ENCODE peak calls at places on chromosomes 5 and 9, in four cellular contexts. O is H1, V is WTC11, C is endothelial cell of umbilical vein. S is an unnamed sample.

GRCh38 chr5:140018920-140019644 is 24.0 kb downstream of the NRG2 start:
- DNase-seq in O (no peak), V (no peak), C (no peak), S (no peak)

GRCh38 chr9:71772726-71773125 is 4.4 kb upstream of the CEMIP2 start:
- DNase-seq in O (no peak), V (no peak), C (no peak), S (no peak)

GRCh38 chr9:113056191-113057106 is at the start of gene ZFP37:
- DNase-seq in O (peak), V (peak), C (peak), S (peak)

GRCh38 chr5:58016329-58016728 is 443.6 kb downstream of the PLK2 start:
- DNase-seq in O (no peak), V (no peak), C (no peak), S (peak)

GRCh38 chr5:5139358-5140050 is 626 bp upstream of the ADAMTS16 start:
- DNase-seq in O (no peak), V (no peak), C (no peak), S (no peak)

GRCh38 chr5:74042559-74043357 is 416.8 kb downstream of the ARHGEF28 start:
- DNase-seq in O (no peak), V (no peak), C (no peak), S (peak)

GRCh38 chr5:178353461-178353860 is 120.9 kb upstream of the PHYKPL start:
- DNase-seq in O (no peak), V (no peak), C (no peak), S (no peak)

GRCh38 chr5:67379761-67380160 is 183.2 kb upstream of the CD180 start:
- DNase-seq in O (no peak), V (no peak), C (no peak), S (no peak)

GRCh38 chr5:39689919-39690318 is 265.1 kb upstream of the DAB2 start:
- DNase-seq in O (no peak), V (no peak), C (no peak), S (no peak)

GRCh38 chr9:14880951-14881465 is 29.2 kb downstream of the FREM1 start:
- DNase-seq in O (no peak), V (no peak), C (no peak), S (no peak)

GRCh38 chr9:106486685-106487084 is 376.3 kb upstream of the ZNF462 start:
- DNase-seq in O (no peak), V (no peak), C (no peak), S (no peak)

GRCh38 chr5:31470608-31471007 is 61.3 kb downstream of the DROSHA start:
- DNase-seq in O (no peak), V (no peak), C (peak), S (no peak)

GRCh38 chr5:142015781-142016533 is 3.1 kb upstream of the GNPDA1 start:
- DNase-seq in O (no peak), V (no peak), C (peak), S (no peak)

DNA sequence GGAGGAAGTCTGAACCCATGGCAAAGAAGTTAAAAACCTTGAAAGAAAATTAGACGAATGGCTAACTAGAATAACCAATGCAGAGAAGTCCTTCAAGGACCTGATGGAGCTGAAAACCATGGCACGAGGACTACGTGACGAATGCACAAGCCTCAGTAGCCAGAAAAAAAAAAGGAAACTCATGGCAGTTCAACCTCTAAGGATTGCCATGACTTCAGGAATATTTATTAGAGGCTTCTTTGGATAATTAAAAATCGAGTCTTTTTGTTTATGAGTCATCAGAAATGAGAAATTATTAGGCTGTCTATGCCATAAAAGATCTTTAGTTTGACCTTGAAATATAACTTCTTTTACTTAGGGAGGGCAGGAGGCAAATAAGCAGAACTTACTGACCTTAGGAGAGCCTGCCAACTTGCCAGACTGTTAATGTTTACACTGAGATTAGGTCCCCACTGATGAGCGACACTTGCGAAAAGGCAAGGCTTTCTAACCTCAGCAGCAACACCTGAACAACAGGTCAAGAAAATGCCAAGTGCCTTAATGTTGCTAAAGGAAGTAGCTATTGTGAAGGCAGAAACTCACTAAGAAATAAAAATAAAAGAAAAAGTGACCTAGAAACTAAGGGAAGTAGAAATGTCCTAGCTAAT is 55.2 kb upstream of the TUSC1 start:
- DNase-seq in O (no peak), V (no peak), C (no peak), S (no peak)
- TF ChIP-seq JUN in O (no peak), V (no peak), C (no peak), S (no peak)

GRCh38 chr9:38281917-38282316 is 110.6 kb upstream of the ALDH1B1 start:
- DNase-seq in O (no peak), V (no peak), C (no peak), S (no peak)
- TF ChIP-seq JUN in O (no peak), V (no peak), C (no peak), S (no peak)

GRCh38 chr9:95266649-95267048 is 50.9 kb downstream of the FANCC start:
- DNase-seq in O (no peak), V (no peak), C (no peak), S (no peak)

GRCh38 chr9:95265960-95266359 is 51.5 kb downstream of the FANCC start:
- DNase-seq in O (no peak), V (no peak), C (no peak), S (no peak)

GRCh38 chr9:95261890-95262289 is 55.6 kb downstream of the FANCC start:
- DNase-seq in O (no peak), V (no peak), C (no peak), S (no peak)

GRCh38 chr9:95268681-95269080 is 48.8 kb downstream of the FANCC start:
- DNase-seq in O (no peak), V (peak), C (peak), S (peak)

GRCh38 chr9:95264954-95265615 is 52.4 kb downstream of the FANCC start:
- DNase-seq in O (no peak), V (no peak), C (peak), S (no peak)
- TF ChIP-seq JUN in O (no peak), V (no peak), C (no peak), S (no peak)

DNA sequence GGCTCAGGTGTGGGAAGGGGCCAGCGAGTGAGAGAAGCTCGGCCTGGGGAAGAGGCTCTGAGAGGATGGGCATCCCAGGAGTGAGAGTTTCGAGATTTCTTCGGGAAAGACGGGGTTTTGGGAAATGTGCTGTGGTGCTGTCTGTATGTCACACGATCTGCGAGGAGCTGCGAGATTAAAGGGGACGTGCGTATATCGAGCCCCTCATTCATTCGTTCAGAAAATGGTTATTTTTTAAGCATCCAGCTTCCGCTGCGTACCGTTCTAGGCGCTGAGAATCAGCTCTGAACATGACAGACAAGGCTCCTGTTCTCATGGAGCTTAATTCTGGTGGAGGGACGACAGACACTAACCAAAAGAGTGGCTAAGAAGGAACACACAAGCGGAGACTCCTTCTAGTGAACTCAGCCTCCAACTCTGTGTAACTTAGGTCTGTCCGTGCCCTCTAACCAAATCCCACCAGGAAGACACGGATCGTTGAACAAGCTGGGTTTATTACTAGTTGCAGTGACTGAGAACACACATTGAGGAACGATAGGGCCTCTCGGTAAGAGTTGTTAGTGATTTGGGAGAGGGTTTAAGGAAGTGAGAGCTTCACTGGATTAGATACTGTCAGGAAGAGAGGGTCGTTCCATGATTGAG is 836 bp upstream of the FBXW11 start:
- DNase-seq in O (no peak), V (no peak), C (no peak), S (no peak)
- TF ChIP-seq JUN in O (no peak), V (no peak), C (no peak), S (no peak)

DNA sequence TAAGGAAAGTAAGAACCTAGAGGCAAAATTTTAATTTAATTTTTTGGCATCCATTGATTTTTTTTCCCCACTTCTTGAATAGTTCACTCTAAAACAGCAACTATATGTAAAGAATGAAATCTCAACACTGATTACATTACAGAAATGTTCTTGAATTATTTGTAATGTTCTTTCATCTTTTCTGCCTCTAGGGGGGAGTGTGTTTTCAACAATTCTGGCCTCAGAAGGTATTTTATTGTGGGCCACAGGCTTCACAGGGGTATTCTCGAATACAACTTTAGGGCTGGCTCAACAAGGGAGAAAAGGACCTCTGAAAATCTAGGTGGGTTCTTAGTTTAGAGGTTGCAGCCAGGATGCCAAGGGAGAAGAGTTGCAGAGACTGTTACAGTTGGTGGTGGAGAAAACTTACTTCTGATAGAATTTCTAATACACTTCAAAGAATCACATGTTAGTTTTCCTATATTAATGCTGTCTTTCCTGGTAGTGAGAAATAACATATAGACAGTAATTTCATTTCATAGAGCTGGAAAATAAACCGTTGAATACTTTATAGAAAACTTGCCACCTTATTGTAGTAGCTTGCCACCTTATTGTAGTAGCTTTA is 3.6 kb upstream of the NPR3 start:
- DNase-seq in O (no peak), V (no peak), C (peak), S (peak)
- TF ChIP-seq JUN in O (no peak), V (no peak), C (no peak), S (no peak)

GRCh38 chr5:116982035-116982434 is 407.4 kb upstream of the SEMA6A start:
- DNase-seq in O (no peak), V (no peak), C (no peak), S (no peak)
- TF ChIP-seq JUN in O (no peak), V (no peak), C (no peak), S (no peak)

GRCh38 chr9:114367823-114368609 is 19.8 kb downstream of the AKNA start:
- DNase-seq in O (no peak), V (no peak), C (no peak), S (no peak)
- TF ChIP-seq JUN in O (no peak), V (no peak), C (no peak), S (no peak)